ENCODE peak calls at places on chromosomes 11 and 22, in nine cellular contexts. One of them, this sample, is unnamed.

GRCh38 chr11:19992162-19992561 is 168.1 kb downstream of the DBX1 start:
- DNase-seq in left lung: no peak
- DNase-seq in A673: no peak
- DNase-seq in cardiac muscle cell: peak; percentile 51
- DNase-seq in H9: no peak
- DNase-seq in lower lobe of right lung: no peak
- DNase-seq in mammary epithelial cell: no peak
- DNase-seq in CD8-positive, alpha-beta T cell: no peak
- DNase-seq in adrenal gland: no peak
- DNase-seq in this sample: no peak

GRCh38 chr22:24875862-24876506 is 70.0 kb downstream of the SGSM1 start:
- DNase-seq in H9: peak; percentile 69
- DNase-seq in adrenal gland: no peak
- DNase-seq in mammary epithelial cell: no peak
- DNase-seq in left lung: no peak
- DNase-seq in CD8-positive, alpha-beta T cell: no peak
- DNase-seq in A673: peak; percentile 47
- DNase-seq in lower lobe of right lung: no peak
- DNase-seq in cardiac muscle cell: peak; percentile 90
- DNase-seq in this sample: no peak

GRCh38 chr11:99918761-99919160 is 768.3 kb upstream of the ARHGAP42 start:
- DNase-seq in adrenal gland: no peak
- DNase-seq in cardiac muscle cell: no peak
- DNase-seq in H9: no peak
- DNase-seq in CD8-positive, alpha-beta T cell: no peak
- DNase-seq in A673: no peak
- DNase-seq in left lung: no peak
- DNase-seq in lower lobe of right lung: no peak
- DNase-seq in mammary epithelial cell: no peak
- DNase-seq in this sample: no peak

GRCh38 chr22:43035250-43035649 is 20.3 kb upstream of the PACSIN2 start:
- DNase-seq in left lung: no peak
- DNase-seq in adrenal gland: no peak
- DNase-seq in mammary epithelial cell: no peak
- DNase-seq in A673: no peak
- DNase-seq in H9: no peak
- DNase-seq in lower lobe of right lung: no peak
- DNase-seq in cardiac muscle cell: no peak
- DNase-seq in CD8-positive, alpha-beta T cell: no peak
- DNase-seq in this sample: no peak

GRCh38 chr11:75554258-75555022 is 7.6 kb upstream of the SERPINH1 start:
- DNase-seq in adrenal gland: peak; percentile 96
- DNase-seq in mammary epithelial cell: no peak
- DNase-seq in cardiac muscle cell: peak; percentile 92
- DNase-seq in left lung: peak; percentile 89
- DNase-seq in H9: peak; percentile 96
- DNase-seq in CD8-positive, alpha-beta T cell: no peak
- DNase-seq in lower lobe of right lung: peak; percentile 79
- DNase-seq in A673: peak; percentile 94
- DNase-seq in this sample: no peak

GRCh38 chr11:2579315-2580060 is 120.3 kb downstream of the KCNQ1OT1 start:
- DNase-seq in left lung: peak; percentile 27
- DNase-seq in CD8-positive, alpha-beta T cell: no peak
- DNase-seq in mammary epithelial cell: no peak
- DNase-seq in H9: peak; percentile 27
- DNase-seq in lower lobe of right lung: peak; percentile 36
- DNase-seq in cardiac muscle cell: no peak
- DNase-seq in A673: no peak
- DNase-seq in adrenal gland: peak; percentile 35
- DNase-seq in this sample: no peak

GRCh38 chr11:111736191-111736590 is 30.0 kb downstream of the PPP2R1B start:
- DNase-seq in left lung: no peak
- DNase-seq in mammary epithelial cell: no peak
- DNase-seq in adrenal gland: no peak
- DNase-seq in CD8-positive, alpha-beta T cell: no peak
- DNase-seq in H9: no peak
- DNase-seq in lower lobe of right lung: no peak
- DNase-seq in cardiac muscle cell: no peak
- DNase-seq in A673: no peak
- DNase-seq in this sample: no peak

GRCh38 chr11:1755344-1756023 is 5.1 kb upstream of the IFITM10 start:
- DNase-seq in cardiac muscle cell: peak; percentile 46
- DNase-seq in H9: no peak
- DNase-seq in CD8-positive, alpha-beta T cell: no peak
- DNase-seq in mammary epithelial cell: no peak
- DNase-seq in left lung: peak; percentile 66
- DNase-seq in adrenal gland: peak; percentile 77
- DNase-seq in lower lobe of right lung: peak; percentile 75
- DNase-seq in A673: no peak
- DNase-seq in this sample: no peak

GRCh38 chr22:43005106-43005505 is 9.8 kb downstream of the PACSIN2 start:
- DNase-seq in CD8-positive, alpha-beta T cell: no peak
- DNase-seq in cardiac muscle cell: no peak
- DNase-seq in left lung: no peak
- DNase-seq in mammary epithelial cell: no peak
- DNase-seq in lower lobe of right lung: peak; percentile 9
- DNase-seq in adrenal gland: no peak
- DNase-seq in H9: no peak
- DNase-seq in A673: no peak
- DNase-seq in this sample: no peak

GRCh38 chr11:7576671-7577225 is 62.9 kb downstream of the PPFIBP2 start:
- DNase-seq in A673: peak; percentile 19
- DNase-seq in adrenal gland: no peak
- DNase-seq in CD8-positive, alpha-beta T cell: no peak
- DNase-seq in H9: no peak
- DNase-seq in left lung: no peak
- DNase-seq in lower lobe of right lung: no peak
- DNase-seq in cardiac muscle cell: peak; percentile 36
- DNase-seq in mammary epithelial cell: no peak
- DNase-seq in this sample: no peak

GRCh38 chr22:23376256-23376655 is 195.9 kb downstream of the BCR start:
- DNase-seq in H9: peak; percentile 80
- DNase-seq in cardiac muscle cell: no peak
- DNase-seq in left lung: no peak
- DNase-seq in mammary epithelial cell: peak; percentile 9
- DNase-seq in lower lobe of right lung: no peak
- DNase-seq in CD8-positive, alpha-beta T cell: no peak
- DNase-seq in adrenal gland: no peak
- DNase-seq in A673: peak; percentile 68
- DNase-seq in this sample: no peak
- TF ChIP-seq CTCF in H9: peak; percentile 72
- TF ChIP-seq CTCF in cardiac muscle cell: peak; percentile 15
- TF ChIP-seq CTCF in left lung: no peak
- TF ChIP-seq CTCF in mammary epithelial cell: peak; percentile 13
- TF ChIP-seq CTCF in lower lobe of right lung: no peak
- TF ChIP-seq CTCF in CD8-positive, alpha-beta T cell: peak; percentile 18
- TF ChIP-seq CTCF in adrenal gland: no peak
- TF ChIP-seq CTCF in A673: peak; percentile 66
- TF ChIP-seq CTCF in this sample: no peak

GRCh38 chr22:48500481-48501230 is 1327.0 kb downstream of the BRD1 start:
- DNase-seq in mammary epithelial cell: no peak
- DNase-seq in H9: peak; percentile 55
- DNase-seq in left lung: no peak
- DNase-seq in adrenal gland: no peak
- DNase-seq in cardiac muscle cell: no peak
- DNase-seq in CD8-positive, alpha-beta T cell: no peak
- DNase-seq in A673: peak; percentile 88
- DNase-seq in lower lobe of right lung: peak; percentile 41
- DNase-seq in this sample: no peak
- H3K27ac ChIP-seq in mammary epithelial cell: no peak overlapping the region
- H3K27ac ChIP-seq in H9: no peak overlapping the region
- H3K27ac ChIP-seq in left lung: no peak overlapping the region
- H3K27ac ChIP-seq in adrenal gland: no peak overlapping the region
- H3K27ac ChIP-seq in cardiac muscle cell: no peak overlapping the region
- H3K27ac ChIP-seq in CD8-positive, alpha-beta T cell: no peak overlapping the region
- H3K27ac ChIP-seq in A673: peak overlapping the region; percentile 40
- H3K27ac ChIP-seq in lower lobe of right lung: no peak overlapping the region
- H3K27ac ChIP-seq in this sample: no peak overlapping the region

GRCh38 chr11:110198031-110198729 is 98.2 kb downstream of the RDX start:
- DNase-seq in H9: no peak
- DNase-seq in left lung: no peak
- DNase-seq in A673: no peak
- DNase-seq in cardiac muscle cell: no peak
- DNase-seq in mammary epithelial cell: peak; percentile 48
- DNase-seq in lower lobe of right lung: no peak
- DNase-seq in CD8-positive, alpha-beta T cell: no peak
- DNase-seq in adrenal gland: peak; percentile 27
- DNase-seq in this sample: no peak
- H3K4me1 ChIP-seq in H9: peaks cover 3% of the 10 kb centered on the region
- H3K4me1 ChIP-seq in left lung: peaks cover 13% of the 10 kb centered on the region
- H3K4me1 ChIP-seq in A673: peaks cover 51% of the 10 kb centered on the region
- H3K4me1 ChIP-seq in cardiac muscle cell: peaks cover 13% of the 10 kb centered on the region
- H3K4me1 ChIP-seq in mammary epithelial cell: peaks cover 64% of the 10 kb centered on the region
- H3K4me1 ChIP-seq in lower lobe of right lung: peaks cover 4% of the 10 kb centered on the region
- H3K4me1 ChIP-seq in CD8-positive, alpha-beta T cell: no peaks in the 10 kb centered on the region
- H3K4me1 ChIP-seq in adrenal gland: peaks cover 13% of the 10 kb centered on the region
- H3K4me1 ChIP-seq in this sample: no peaks in the 10 kb centered on the region

DNA sequence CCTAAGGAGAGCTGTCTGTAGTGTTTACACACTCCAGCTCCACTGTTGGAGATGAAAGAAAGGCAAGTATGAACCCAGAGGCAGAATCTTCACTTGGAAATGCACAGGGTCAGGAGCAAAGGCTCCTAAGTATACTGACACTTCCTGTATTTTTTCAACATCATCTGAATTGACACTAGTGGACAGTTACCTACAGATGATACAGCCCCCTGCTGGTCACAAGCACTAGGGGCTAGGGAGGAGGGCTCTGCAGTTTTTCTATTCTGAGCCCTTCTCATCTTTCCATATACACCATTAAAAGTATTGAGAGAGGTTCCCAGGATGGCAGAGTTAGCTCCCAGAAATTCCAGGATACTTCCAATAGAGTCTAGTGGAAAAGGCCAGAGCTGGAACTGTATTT is 290.3 kb upstream of the API5 start:
- DNase-seq in adrenal gland: peak; percentile 19
- DNase-seq in CD8-positive, alpha-beta T cell: no peak
- DNase-seq in lower lobe of right lung: no peak
- DNase-seq in H9: peak; percentile 31
- DNase-seq in mammary epithelial cell: no peak
- DNase-seq in cardiac muscle cell: peak; percentile 19
- DNase-seq in left lung: no peak
- DNase-seq in A673: peak; percentile 61
- DNase-seq in this sample: no peak
- TF ChIP-seq CTCF in adrenal gland: no peak
- TF ChIP-seq CTCF in CD8-positive, alpha-beta T cell: no peak
- TF ChIP-seq CTCF in lower lobe of right lung: no peak
- TF ChIP-seq CTCF in H9: peak; percentile 53
- TF ChIP-seq CTCF in mammary epithelial cell: no peak
- TF ChIP-seq CTCF in cardiac muscle cell: no peak
- TF ChIP-seq CTCF in left lung: no peak
- TF ChIP-seq CTCF in A673: peak; percentile 73
- TF ChIP-seq CTCF in this sample: no peak

DNA sequence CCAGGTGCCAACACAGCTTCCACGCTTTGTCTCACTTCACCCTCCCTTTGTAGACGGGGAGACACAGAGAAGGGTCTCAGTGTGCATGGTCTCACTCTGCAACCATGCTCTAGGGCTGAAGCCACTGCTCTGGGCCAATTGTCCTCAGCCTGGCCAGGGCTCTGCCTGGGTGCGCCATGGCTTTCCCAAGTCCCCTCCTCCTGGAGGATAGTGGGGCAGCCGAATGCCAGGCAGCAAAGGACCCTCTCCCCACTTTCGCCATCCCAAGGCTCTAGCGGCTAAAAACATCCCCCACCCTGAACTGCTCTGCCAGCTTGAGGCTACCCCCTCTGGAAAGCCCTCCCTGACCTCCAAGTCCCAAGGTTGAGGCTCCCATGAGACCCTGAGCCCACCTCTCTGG is 20.4 kb upstream of the MYEOV start:
- DNase-seq in adrenal gland: no peak
- DNase-seq in CD8-positive, alpha-beta T cell: no peak
- DNase-seq in cardiac muscle cell: no peak
- DNase-seq in mammary epithelial cell: no peak
- DNase-seq in left lung: no peak
- DNase-seq in A673: no peak
- DNase-seq in lower lobe of right lung: no peak
- DNase-seq in H9: no peak
- DNase-seq in this sample: no peak
- H3K27ac ChIP-seq in adrenal gland: no peak overlapping the region
- H3K27ac ChIP-seq in CD8-positive, alpha-beta T cell: no peak overlapping the region
- H3K27ac ChIP-seq in cardiac muscle cell: no peak overlapping the region
- H3K27ac ChIP-seq in mammary epithelial cell: no peak overlapping the region
- H3K27ac ChIP-seq in left lung: no peak overlapping the region
- H3K27ac ChIP-seq in A673: no peak overlapping the region
- H3K27ac ChIP-seq in lower lobe of right lung: peak overlapping the region; percentile 53
- H3K27ac ChIP-seq in H9: no peak overlapping the region
- H3K27ac ChIP-seq in this sample: no peak overlapping the region

GRCh38 chr11:18321991-18322711 is at the start of the genes GTF2H1 and HPS5:
- DNase-seq in A673: peak; percentile 98
- DNase-seq in CD8-positive, alpha-beta T cell: peak; percentile 95
- DNase-seq in H9: peak; percentile 96
- DNase-seq in adrenal gland: peak; percentile 98
- DNase-seq in cardiac muscle cell: peak; percentile 98
- DNase-seq in mammary epithelial cell: peak; percentile 98
- DNase-seq in lower lobe of right lung: peak; percentile 96
- DNase-seq in left lung: peak; percentile 98
- DNase-seq in this sample: peak; percentile 98
- H3K4me1 ChIP-seq in A673: peaks cover 15% of the 10 kb centered on the region
- H3K4me1 ChIP-seq in CD8-positive, alpha-beta T cell: peaks cover 51% of the 10 kb centered on the region
- H3K4me1 ChIP-seq in H9: no peaks in the 10 kb centered on the region
- H3K4me1 ChIP-seq in adrenal gland: peaks cover 53% of the 10 kb centered on the region
- H3K4me1 ChIP-seq in cardiac muscle cell: peaks cover 12% of the 10 kb centered on the region
- H3K4me1 ChIP-seq in mammary epithelial cell: peaks cover 31% of the 10 kb centered on the region
- H3K4me1 ChIP-seq in lower lobe of right lung: peaks cover 50% of the 10 kb centered on the region
- H3K4me1 ChIP-seq in left lung: peaks cover 62% of the 10 kb centered on the region
- H3K4me1 ChIP-seq in this sample: peaks cover 54% of the 10 kb centered on the region

GRCh38 chr11:102325088-102325487 is 7.8 kb downstream of the BIRC3 start:
- DNase-seq in lower lobe of right lung: no peak
- DNase-seq in CD8-positive, alpha-beta T cell: no peak
- DNase-seq in A673: no peak
- DNase-seq in left lung: no peak
- DNase-seq in cardiac muscle cell: no peak
- DNase-seq in H9: no peak
- DNase-seq in mammary epithelial cell: no peak
- DNase-seq in adrenal gland: no peak
- DNase-seq in this sample: no peak
- TF ChIP-seq CTCF in lower lobe of right lung: no peak
- TF ChIP-seq CTCF in CD8-positive, alpha-beta T cell: no peak
- TF ChIP-seq CTCF in A673: no peak
- TF ChIP-seq CTCF in left lung: no peak
- TF ChIP-seq CTCF in cardiac muscle cell: no peak
- TF ChIP-seq CTCF in H9: no peak
- TF ChIP-seq CTCF in mammary epithelial cell: no peak
- TF ChIP-seq CTCF in adrenal gland: no peak
- TF ChIP-seq CTCF in this sample: no peak